ENCODE peak calls at places on chromosomes 16 and 17, in five cellular contexts. A is body of pancreas, X is heart left ventricle, O is lung, Z is psoas muscle. Q is an unnamed sample.

GRCh38 chr17:49506282-49506681 is 11.2 kb downstream of the NGFR start:
- DNase-seq in Z (no peak), A (no peak), X (no peak), O (no peak), Q (no peak)

GRCh38 chr16:24670623-24671454 is 58.6 kb upstream of the TNRC6A start:
- DNase-seq in X (peak; percentile 85), Z (peak; percentile 49), A (peak; percentile 59), O (peak; percentile 40), Q (no peak)

GRCh38 chr17:27609606-27610303 is 21.2 kb upstream of the LGALS9 start:
- DNase-seq in X (no peak), Z (no peak), A (no peak), O (no peak), Q (peak; percentile 3)

GRCh38 chr17:32803544-32803943 is 73.4 kb downstream of the MYO1D start:
- DNase-seq in O (no peak), A (no peak), Z (no peak), X (no peak), Q (no peak)

GRCh38 chr17:4474093-4474492 is 24.6 kb upstream of the SPNS2 start:
- DNase-seq in O (no peak), Z (peak; percentile 48), X (peak; percentile 86), A (peak; percentile 41), Q (no peak)

GRCh38 chr17:74952431-74953128 is 16.9 kb downstream of the OTOP3 start:
- DNase-seq in X (no peak), A (no peak), Z (no peak), O (no peak), Q (no peak)

GRCh38 chr16:11328172-11329079 is 16.8 kb upstream of the RMI2 start:
- DNase-seq in A (peak; percentile 45), Z (peak; percentile 60), O (peak; percentile 77), X (peak; percentile 84), Q (peak; percentile 74)

GRCh38 chr16:69796285-69797118 is 34.4 kb downstream of the WWP2 start:
- DNase-seq in A (peak; percentile 45), Z (no peak), X (no peak), O (peak; percentile 38), Q (peak; percentile 57)

GRCh38 chr16:87160752-87161337 is 156.3 kb downstream of the C16orf95 start:
- DNase-seq in A (no peak), O (no peak), Z (no peak), X (no peak), Q (no peak)

GRCh38 chr17:68705331-68706166 is 104.4 kb upstream of the FAM20A start:
- DNase-seq in X (no peak), O (no peak), Z (no peak), A (no peak), Q (no peak)

GRCh38 chr17:56929362-56929969 is 15.6 kb upstream of the TRIM25 start:
- DNase-seq in O (no peak), Z (no peak), X (no peak), A (no peak), Q (no peak)

GRCh38 chr17:58136669-58137279 is 11.4 kb upstream of the OR4D1 start:
- DNase-seq in Z (no peak), O (no peak), A (no peak), X (no peak), Q (no peak)

GRCh38 chr17:4533522-4534502 is 21.4 kb downstream of the MYBBP1A start:
- DNase-seq in O (no peak), A (peak; percentile 25), X (peak; percentile 68), Z (peak; percentile 26), Q (no peak)

GRCh38 chr17:67514998-67515397 is 137.9 kb downstream of the PITPNC1 start:
- DNase-seq in X (no peak), O (no peak), Z (no peak), A (peak; percentile 39), Q (no peak)

GRCh38 chr17:63338272-63338671 is 107.8 kb downstream of the CYB561 start:
- DNase-seq in X (no peak), A (no peak), Z (no peak), O (no peak), Q (no peak)

GRCh38 chr17:81792675-81793615 is 11.0 kb upstream of the GCGR start:
- DNase-seq in A (no peak), X (no peak), Z (no peak), O (no peak), Q (no peak)

GRCh38 chr16:54432481-54433229 is 146.1 kb upstream of the IRX3 start:
- DNase-seq in O (no peak), Z (no peak), X (no peak), A (peak; percentile 43), Q (no peak)

GRCh38 chr16:89017543-89017942 is 40.5 kb upstream of the CBFA2T3 start:
- DNase-seq in O (no peak), Z (peak; percentile 7), A (no peak), X (no peak), Q (no peak)

GRCh38 chr16:73890524-73891500 is 405.8 kb upstream of the PSMD7 start:
- DNase-seq in A (no peak), X (no peak), O (no peak), Z (no peak), Q (peak; percentile 52)

GRCh38 chr17:41967141-41967920 is 736 bp downstream of the CNP start:
- DNase-seq in O (no peak), A (peak; percentile 44), Z (no peak), X (no peak), Q (peak; percentile 35)

GRCh38 chr16:15434425-15435215 is at the start of gene BMERB1:
- DNase-seq in O (peak; percentile 35), Z (peak; percentile 85), X (peak; percentile 82), A (peak; percentile 75), Q (no peak)

GRCh38 chr16:87178977-87179376 is 138.2 kb downstream of the C16orf95 start:
- DNase-seq in Z (peak; percentile 34), A (no peak), O (peak; percentile 32), X (peak; percentile 60), Q (no peak)

GRCh38 chr16:17371014-17371296 is 99.8 kb downstream of the XYLT1 start:
- DNase-seq in A (no peak), X (no peak), Z (no peak), O (no peak), Q (no peak)
- H3K4me1 ChIP-seq in A (peaks cover 26% of the 10 kb centered on the region), X (peaks cover 13% of the 10 kb centered on the region), Z (peaks cover 5% of the 10 kb centered on the region), O (peaks cover 20% of the 10 kb centered on the region), Q (no peaks in the 10 kb centered on the region)

GRCh38 chr17:13970531-13970930 is 98.8 kb upstream of the COX10 start:
- DNase-seq in A (no peak), X (no peak), O (no peak), Z (no peak), Q (no peak)
- H3K4me3 ChIP-seq in A (no peak overlapping the region), X (no peak overlapping the region), O (no peak overlapping the region), Z (no peak overlapping the region), Q (no peak overlapping the region)

GRCh38 chr17:61015966-61016365 is 338.3 kb downstream of the BCAS3 start:
- DNase-seq in A (no peak), X (no peak), Z (no peak), O (no peak), Q (no peak)
- H3K36me3 ChIP-seq in A (no peaks in the 10 kb centered on the region), X (no peaks in the 10 kb centered on the region), Z (no peaks in the 10 kb centered on the region), O (peaks cover 3% of the 10 kb centered on the region), Q (no peaks in the 10 kb centered on the region)

GRCh38 chr16:27326251-27326650 is 12.5 kb downstream of the IL4R start:
- DNase-seq in X (no peak), Z (no peak), O (no peak), A (no peak), Q (no peak)

GRCh38 chr16:27322858-27323780 is 9.3 kb downstream of the IL4R start:
- DNase-seq in A (peak; percentile 60), Z (no peak), X (no peak), O (no peak), Q (no peak)

GRCh38 chr16:27325736-27326135 is 12.0 kb downstream of the IL4R start:
- DNase-seq in Z (no peak), O (no peak), A (no peak), X (no peak), Q (no peak)

GRCh38 chr16:27323781-27324561 is 10.2 kb downstream of the IL4R start:
- DNase-seq in X (no peak), A (no peak), O (no peak), Z (no peak), Q (no peak)

DNA sequence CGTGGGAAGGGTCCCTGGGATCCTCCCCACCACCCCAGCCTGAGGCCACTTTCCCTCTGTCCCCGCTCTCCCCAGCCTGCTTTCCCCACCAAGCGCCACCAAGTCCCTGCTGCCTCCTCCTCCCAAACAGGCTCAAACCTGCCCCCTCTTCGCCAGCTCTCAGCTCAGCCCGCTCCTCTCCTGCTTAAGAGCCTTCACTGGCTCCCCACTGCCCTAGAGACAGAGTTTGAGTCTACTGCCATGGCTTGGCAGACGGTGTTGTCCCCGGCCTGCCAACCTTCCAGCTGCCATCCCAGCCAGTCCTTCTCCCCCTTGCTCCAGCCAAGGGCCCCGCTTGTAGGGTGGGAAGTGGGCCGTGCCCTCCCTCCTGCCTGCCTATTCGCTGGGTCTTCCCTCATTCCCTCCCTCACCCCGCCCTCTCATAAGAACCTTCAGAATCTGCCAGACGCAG is 11.1 kb downstream of the IL4R start:
- DNase-seq in X (no peak), A (no peak), Z (peak; percentile 29), O (no peak), Q (no peak)
- H3K4me1 ChIP-seq in X (peaks cover 14% of the 10 kb centered on the region), A (peaks cover 70% of the 10 kb centered on the region), Z (peaks cover 4% of the 10 kb centered on the region), O (peaks cover 36% of the 10 kb centered on the region), Q (no peaks in the 10 kb centered on the region)

GRCh38 chr17:9009096-9009495 is 12.2 kb upstream of the NTN1 start:
- DNase-seq in Z (no peak), A (no peak), O (no peak), X (no peak), Q (no peak)
- H3K4me3 ChIP-seq in Z (no peak overlapping the region), A (no peak overlapping the region), O (no peak overlapping the region), X (no peak overlapping the region), Q (no peak overlapping the region)

GRCh38 chr16:67882374-67883145 is 2.1 kb upstream of the NRN1L start:
- DNase-seq in O (no peak), X (peak; percentile 86), Z (peak; percentile 76), A (peak; percentile 34), Q (no peak)
- H3K36me3 ChIP-seq in O (peaks cover 70% of the 10 kb centered on the region), X (peaks cover 78% of the 10 kb centered on the region), Z (peaks cover 4% of the 10 kb centered on the region), A (peaks cover 42% of the 10 kb centered on the region), Q (peaks cover 71% of the 10 kb centered on the region)

DNA sequence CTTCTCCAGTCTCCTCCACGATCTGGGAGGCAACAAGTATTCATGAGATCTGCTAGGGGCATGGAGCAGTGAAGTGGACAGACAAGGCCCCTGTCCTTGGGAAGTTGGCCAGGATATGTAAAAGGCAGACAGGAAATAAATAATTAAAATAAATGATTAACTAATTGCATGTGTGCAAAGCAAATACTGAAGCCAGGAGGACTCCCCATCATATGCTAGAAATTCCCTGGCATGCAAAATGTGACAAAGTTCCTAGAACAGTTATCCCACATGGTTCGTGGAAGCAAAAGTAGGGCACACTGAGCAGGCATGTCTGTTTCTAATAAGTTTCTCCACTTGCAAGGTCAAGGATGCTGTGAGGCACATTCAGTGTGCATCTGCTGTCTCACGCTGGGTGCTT is 86.8 kb downstream of the CDYL2 start:
- DNase-seq in X (no peak), O (no peak), A (peak; percentile 27), Z (no peak), Q (no peak)
- H3K4me1 ChIP-seq in X (no peaks in the 10 kb centered on the region), O (peaks cover 4% of the 10 kb centered on the region), A (peaks cover 20% of the 10 kb centered on the region), Z (no peaks in the 10 kb centered on the region), Q (no peaks in the 10 kb centered on the region)

GRCh38 chr17:40113961-40114272 is 7.9 kb upstream of the MSL1 start:
- DNase-seq in Z (no peak), O (no peak), X (no peak), A (no peak), Q (no peak)
- H3K4me3 ChIP-seq in Z (peak overlapping the region; percentile 74), O (no peak overlapping the region), X (peak overlapping the region; percentile 58), A (no peak overlapping the region), Q (no peak overlapping the region)